ENCODE peak calls at places on chromosome 1, in six cellular contexts. Y is HCT116, N is K562, H is H1, I is HepG2, S is GM12878. M is an unnamed sample.
A peak's percentile ranks its signal among the peaks of the same experiment; 100 is the strongest.

GRCh38 chr1:185453496-185454192 is 136.6 kb upstream of the IVNS1ABP start:
- DNase-seq in Y (no peak), N (no peak), H (no peak), I (no peak), S (no peak), M (no peak)

GRCh38 chr1:9653195-9653782 is 1.8 kb downstream of the PIK3CD start:
- DNase-seq in Y (no peak), N (no peak), H (no peak), I (no peak), S (no peak), M (no peak)

GRCh38 chr1:230758705-230759354 is 11.6 kb downstream of the CAPN9 start:
- DNase-seq in Y (no peak), N (no peak), H (no peak), I (no peak), S (no peak), M (peak; percentile 74)

GRCh38 chr1:44049839-44050238 is 18.6 kb upstream of the SLC6A9 start:
- DNase-seq in Y (no peak), N (no peak), H (no peak), I (no peak), S (no peak), M (no peak)

GRCh38 chr1:12594966-12595838 is 22.8 kb downstream of the DHRS3 start:
- DNase-seq in Y (no peak), N (no peak), H (no peak), I (no peak), S (no peak), M (peak; percentile 90)

GRCh38 chr1:208177656-208178055 is 66.5 kb downstream of the PLXNA2 start:
- DNase-seq in Y (no peak), N (no peak), H (no peak), I (no peak), S (no peak), M (no peak)

GRCh38 chr1:162230096-162230495 is 146.6 kb downstream of the SPATA46 start:
- DNase-seq in Y (peak; percentile 24), N (no peak), H (peak; percentile 41), I (no peak), S (no peak), M (no peak)

GRCh38 chr1:61539720-61540462 is 185.1 kb downstream of the TM2D1 start:
- DNase-seq in Y (no peak), N (no peak), H (no peak), I (no peak), S (no peak), M (no peak)

GRCh38 chr1:204628868-204629267 is 56.7 kb downstream of the LRRN2 start:
- DNase-seq in Y (no peak), N (no peak), H (no peak), I (no peak), S (no peak), M (no peak)

GRCh38 chr1:48439380-48439779 is 32.6 kb downstream of the SPATA6 start:
- DNase-seq in Y (no peak), N (no peak), H (no peak), I (peak; percentile 75), S (no peak), M (no peak)

GRCh38 chr1:84996846-84997666 is at the start of gene MCOLN2:
- DNase-seq in Y (no peak), N (peak; percentile 52), H (no peak), I (no peak), S (no peak), M (peak; percentile 86)

GRCh38 chr1:41622859-41623732 is 138.6 kb upstream of the EDN2 start:
- DNase-seq in Y (no peak), N (no peak), H (no peak), I (no peak), S (peak; percentile 70), M (no peak)

GRCh38 chr1:172585348-172585747 is 52.4 kb downstream of the SUCO start:
- DNase-seq in Y (no peak), N (no peak), H (no peak), I (no peak), S (no peak), M (no peak)

GRCh38 chr1:115874497-115874896 is 33.6 kb upstream of the NHLH2 start:
- DNase-seq in Y (no peak), N (no peak), H (no peak), I (no peak), S (no peak), M (no peak)

GRCh38 chr1:115879977-115880376 is 39.1 kb upstream of the NHLH2 start:
- DNase-seq in Y (no peak), N (peak; percentile 17), H (no peak), I (no peak), S (no peak), M (no peak)

GRCh38 chr1:115877511-115877910 is 36.6 kb upstream of the NHLH2 start:
- DNase-seq in Y (no peak), N (no peak), H (no peak), I (no peak), S (no peak), M (no peak)

GRCh38 chr1:115873184-115873583 is 32.3 kb upstream of the NHLH2 start:
- DNase-seq in Y (no peak), N (no peak), H (no peak), I (no peak), S (no peak), M (no peak)

GRCh38 chr1:115874929-115875328 is 34.0 kb upstream of the NHLH2 start:
- DNase-seq in Y (no peak), N (no peak), H (no peak), I (no peak), S (no peak), M (no peak)
- TF ChIP-seq YY1 in Y (no peak), N (no peak), H (no peak), I (no peak), S (no peak), M (no peak)

DNA sequence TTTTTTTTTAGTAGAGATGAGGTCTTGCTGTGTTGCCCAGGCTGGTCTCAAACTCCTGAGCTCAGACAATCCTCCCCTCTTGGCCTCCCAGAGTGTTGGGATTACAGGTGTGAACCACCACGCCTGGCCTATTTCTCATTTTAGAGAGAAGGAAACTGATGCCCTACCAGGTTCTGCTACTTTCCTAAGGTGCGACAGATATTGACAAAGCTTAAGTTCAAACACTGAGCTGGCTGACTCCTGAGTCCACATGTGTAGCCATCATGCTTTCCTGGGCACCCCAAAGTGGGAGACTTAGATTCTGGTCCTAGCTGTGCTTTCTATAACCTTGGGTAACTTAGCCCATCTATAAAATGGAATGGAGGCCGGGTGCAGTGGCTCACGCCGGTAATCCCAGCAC is 5.1 kb upstream of the TMEM222 start:
- DNase-seq in Y (no peak), N (no peak), H (no peak), I (no peak), S (no peak), M (no peak)
- TF ChIP-seq RAD21 in Y (no peak), N (no peak), H (no peak), I (no peak), S (no peak), M (no peak)

GRCh38 chr1:93448292-93448982 is 519 bp downstream of the FNBP1L start:
- DNase-seq in Y (no peak), N (peak; percentile 61), H (no peak), I (peak; percentile 26), S (no peak), M (peak; percentile 89)
- TF ChIP-seq YY1 in Y (no peak), N (no peak), H (no peak), I (no peak), S (no peak), M (no peak)

GRCh38 chr1:190904091-190904695 is 426.5 kb upstream of the BRINP3 start:
- DNase-seq in Y (no peak), N (no peak), H (no peak), I (no peak), S (no peak), M (no peak)
- TF ChIP-seq RAD21 in Y (no peak), N (no peak), H (no peak), I (no peak), S (no peak), M (no peak)

DNA sequence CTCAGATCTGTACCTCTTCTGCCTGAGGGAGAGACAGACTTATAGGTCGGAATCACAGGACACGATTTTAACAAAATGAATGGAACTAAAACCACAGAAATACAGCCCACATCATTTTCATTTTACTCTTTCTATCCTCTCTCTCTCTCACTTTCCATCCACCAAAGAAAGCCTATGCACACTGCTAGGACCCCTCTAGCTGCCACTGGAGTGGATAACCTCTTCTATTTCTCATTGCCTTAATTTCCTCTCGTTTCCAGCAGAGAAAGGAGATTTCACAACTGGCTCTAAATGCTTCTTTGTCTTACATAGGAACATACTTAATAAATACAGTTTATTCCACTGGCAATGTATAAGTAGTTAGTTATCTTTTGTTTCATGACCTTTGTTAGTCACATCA is 867.8 kb upstream of the ADGRL4 start:
- DNase-seq in Y (no peak), N (no peak), H (no peak), I (no peak), S (no peak), M (no peak)
- TF ChIP-seq YY1 in Y (no peak), N (no peak), H (no peak), I (no peak), S (no peak), M (no peak)

GRCh38 chr1:10717296-10718082 is 79.0 kb downstream of the CASZ1 start:
- DNase-seq in Y (no peak), N (peak; percentile 55), H (no peak), I (no peak), S (no peak), M (no peak)
- TF ChIP-seq RAD21 in Y (no peak), N (no peak), H (no peak), I (no peak), S (no peak), M (no peak)

DNA sequence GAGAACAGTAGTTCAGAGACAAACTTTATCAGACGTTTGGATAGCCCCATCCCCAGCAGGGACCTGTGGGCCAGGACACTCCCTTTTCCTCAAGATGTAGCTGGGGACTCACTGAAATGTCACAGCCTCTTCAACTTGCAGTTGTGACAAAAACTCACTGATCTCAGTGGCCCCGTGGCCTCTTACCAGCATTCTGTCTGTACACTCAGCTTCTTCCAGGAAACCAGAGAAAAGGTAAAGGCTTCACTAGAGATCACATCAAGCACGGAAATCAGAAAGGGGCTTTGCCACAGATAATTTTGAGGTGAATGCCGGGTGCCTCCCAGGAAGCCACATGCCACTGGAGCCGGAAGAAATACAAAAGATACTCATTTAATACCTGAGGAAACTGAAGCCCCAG is 122.2 kb downstream of the CCDC185 start:
- DNase-seq in Y (no peak), N (no peak), H (no peak), I (no peak), S (no peak), M (no peak)
- TF ChIP-seq YY1 in Y (no peak), N (no peak), H (no peak), I (no peak), S (no peak), M (no peak)